ENCODE peak calls at places on chromosomes 16 and 17, in eight cellular contexts. E is activated CD4-positive, alpha-beta T cell treated with anti-CD3 and anti-CD28 coated beads for 4 hours; C is naive thymus-derived CD4-positive, alpha-beta T cell; Q is PC-9; K is H4; R is Right ventricle myocardium superior; U is endothelial cell; G is NCI-H69. Z is an unnamed sample.

GRCh38 chr17:65550075-65550635 is 11.3 kb downstream of the AXIN2 start:
- DNase-seq in E (no peak), C (no peak), Q (peak; percentile 9), K (no peak), R (no peak), U (no peak), G (no peak), Z (no peak)

GRCh38 chr16:27602103-27602502 is 52.2 kb downstream of the KATNIP start:
- DNase-seq in E (no peak), C (no peak), Q (no peak), K (no peak), R (no peak), U (no peak), G (no peak), Z (no peak)

GRCh38 chr16:85157813-85158701 is 45.8 kb upstream of the CIBAR2 start:
- DNase-seq in E (no peak), C (peak; percentile 25), Q (peak; percentile 10), K (no peak), R (no peak), U (no peak), G (peak; percentile 61), Z (peak; percentile 33)

GRCh38 chr16:49023095-49023494 is 258.5 kb downstream of the CBLN1 start:
- DNase-seq in E (no peak), C (no peak), Q (no peak), K (peak; percentile 9), R (no peak), U (no peak), G (peak; percentile 74), Z (no peak)

GRCh38 chr16:57044931-57045693 is 47.3 kb upstream of the CPNE2 start:
- DNase-seq in E (no peak), C (no peak), Q (no peak), K (no peak), R (no peak), U (no peak), G (no peak), Z (peak; percentile 52)

GRCh38 chr16:29862383-29862883 is 593 bp downstream of the CDIPT start:
- DNase-seq in E (no peak), C (no peak), Q (no peak), K (no peak), R (no peak), U (peak; percentile 21), G (peak; percentile 47), Z (no peak)

GRCh38 chr16:2486645-2487516 is 12.0 kb downstream of the TBC1D24 start:
- DNase-seq in E (peak; percentile 85), C (peak; percentile 80), Q (no peak), K (no peak), R (peak; percentile 76), U (no peak), G (no peak), Z (peak; percentile 44)

GRCh38 chr16:8931864-8932263 is 31.8 kb downstream of the USP7 start:
- DNase-seq in E (peak; percentile 35), C (peak; percentile 32), Q (no peak), K (peak; percentile 19), R (peak; percentile 64), U (peak; percentile 65), G (no peak), Z (peak; percentile 42)

GRCh38 chr17:29390856-29391631 is 881 bp downstream of the TAOK1 start:
- DNase-seq in E (peak; percentile 10), C (peak; percentile 9), Q (no peak), K (no peak), R (no peak), U (peak; percentile 19), G (peak; percentile 75), Z (peak; percentile 51)

GRCh38 chr17:79424471-79425185 is 186.2 kb downstream of the RBFOX3 start:
- DNase-seq in E (no peak), C (no peak), Q (no peak), K (no peak), R (no peak), U (no peak), G (no peak), Z (no peak)

GRCh38 chr17:45305532-45306087 is 11.2 kb downstream of the MAP3K14 start:
- DNase-seq in E (no peak), C (no peak), Q (no peak), K (peak; percentile 93), R (no peak), U (no peak), G (no peak), Z (no peak)

GRCh38 chr17:565506-565905 is 149.1 kb downstream of the VPS53 start:
- DNase-seq in E (no peak), C (no peak), Q (no peak), K (no peak), R (no peak), U (peak; percentile 24), G (no peak), Z (no peak)

Z was measured in NAMALWA.